ENCODE peak calls at places on chromosomes 7 and 10, in five cellular contexts. S is HFF-Myc, D is fibroblast of lung, T is heart left ventricle, K is astrocyte of the spinal cord. R is an unnamed sample.

GRCh38 chr10:73139251-73139650 is 28.6 kb downstream of the ECD start:
- DNase-seq in S (no peak), D (no peak), T (no peak), K (no peak), R (no peak)

GRCh38 chr7:137390076-137390475 is 46.5 kb upstream of the PTN start:
- DNase-seq in S (no peak), D (no peak), T (no peak), K (no peak), R (no peak)

GRCh38 chr7:152600266-152600665 is 75.7 kb downstream of the XRCC2 start:
- DNase-seq in S (no peak), D (no peak), T (no peak), K (no peak), R (no peak)

GRCh38 chr7:74141705-74142104 is 32.5 kb upstream of the EIF4H start:
- DNase-seq in S (no peak), D (peak; percentile 3), T (no peak), K (no peak), R (no peak)

GRCh38 chr10:103884681-103885139 is 29.3 kb upstream of the SH3PXD2A start:
- DNase-seq in S (peak; percentile 62), D (peak; percentile 76), T (no peak), K (peak; percentile 57), R (no peak)

GRCh38 chr10:118955531-118956252 is 73.8 kb upstream of the NANOS1 start:
- DNase-seq in S (no peak), D (no peak), T (no peak), K (no peak), R (no peak)

GRCh38 chr10:17687117-17687831 is 43.3 kb downstream of the STAM start:
- DNase-seq in S (no peak), D (no peak), T (no peak), K (no peak), R (no peak)

GRCh38 chr10:71598673-71599072 is 120.9 kb downstream of the C10orf105 start:
- DNase-seq in S (no peak), D (peak; percentile 64), T (peak; percentile 74), K (peak; percentile 53), R (peak; percentile 37)

GRCh38 chr10:115706482-115707076 is 566.4 kb downstream of the GFRA1 start:
- DNase-seq in S (peak; percentile 19), D (peak; percentile 64), T (no peak), K (peak; percentile 52), R (peak; percentile 5)

GRCh38 chr7:51321961-51322515 is 5.4 kb upstream of the COBL start:
- DNase-seq in S (no peak), D (no peak), T (no peak), K (no peak), R (no peak)

GRCh38 chr10:13637303-13637856 is 50.6 kb downstream of the PRPF18 start:
- DNase-seq in S (no peak), D (peak; percentile 21), T (no peak), K (peak; percentile 30), R (no peak)

GRCh38 chr10:120336910-120337540 is 120.0 kb upstream of the PLPP4 start:
- DNase-seq in S (peak; percentile 14), D (peak; percentile 10), T (no peak), K (peak; percentile 24), R (no peak)

DNA sequence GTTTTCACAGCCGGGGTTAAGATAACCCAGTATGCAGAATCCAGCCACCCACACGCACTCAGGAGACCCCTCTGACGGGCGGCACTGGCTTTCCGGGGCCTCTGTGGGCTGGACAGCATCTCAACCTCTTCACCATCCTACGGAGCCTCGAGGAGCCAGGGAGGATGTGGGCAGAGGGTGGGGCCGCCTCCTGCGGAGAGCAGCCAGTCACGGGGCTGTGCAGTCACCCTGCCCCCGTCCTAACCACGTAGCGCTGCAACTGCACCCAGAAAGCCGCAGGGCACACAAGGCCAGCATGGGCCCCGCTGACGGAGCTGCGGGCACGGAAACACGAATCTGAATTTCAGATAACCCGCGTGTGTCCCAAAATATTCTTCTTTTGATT is 270.3 kb downstream of the ELFN1 start:
- DNase-seq in S (no peak), D (peak; percentile 36), T (peak; percentile 55), K (peak; percentile 65), R (no peak)
- H3K4me3 ChIP-seq in S (no peak overlapping the region), D (no peak overlapping the region), T (peak overlapping the region; percentile 31), K (no peak overlapping the region), R (no peak overlapping the region)

DNA sequence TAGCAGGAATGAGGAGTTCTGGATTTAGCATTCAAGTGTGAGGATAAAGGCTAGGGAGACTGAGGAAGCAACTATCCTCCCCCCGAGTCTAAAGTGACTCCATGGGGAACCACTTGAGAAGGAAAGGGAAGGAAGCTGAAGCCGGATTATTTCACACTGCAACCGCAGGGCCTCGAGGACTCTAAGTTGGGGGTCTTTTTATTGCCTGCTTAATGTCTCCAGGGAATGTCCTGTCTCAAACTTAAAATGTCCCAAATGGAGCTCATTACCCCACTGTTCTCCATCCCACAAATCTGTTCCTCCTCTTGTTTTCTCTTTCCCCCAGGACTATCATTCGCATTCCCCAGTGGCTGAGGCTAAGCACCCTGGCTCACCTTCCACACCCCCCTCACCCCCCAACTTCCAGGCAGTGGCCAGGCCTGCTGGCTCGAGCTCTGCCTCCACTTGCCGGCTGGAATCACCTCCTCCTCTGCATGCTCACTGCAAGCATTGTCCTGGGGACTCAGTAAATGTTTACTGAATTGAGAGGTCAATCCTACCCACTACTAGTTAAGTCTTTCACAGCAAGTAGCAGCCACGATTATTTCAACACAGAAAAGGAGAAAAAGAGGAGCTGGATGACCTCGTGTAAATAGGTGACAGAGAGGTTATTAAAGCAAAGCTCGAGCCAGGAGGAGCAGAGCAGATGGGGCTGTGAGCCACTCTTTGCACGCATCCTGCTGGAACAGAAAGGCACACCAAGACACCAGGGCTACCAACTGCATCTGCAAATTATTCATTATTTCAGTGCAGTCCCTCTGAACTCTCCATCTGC is 32.3 kb downstream of the HIPK2 start:
- DNase-seq in S (no peak), D (peak; percentile 61), T (peak; percentile 44), K (peak; percentile 67), R (no peak)
- TF ChIP-seq CTCF in S (no peak), D (no peak), T (no peak), K (no peak), R (no peak)

DNA sequence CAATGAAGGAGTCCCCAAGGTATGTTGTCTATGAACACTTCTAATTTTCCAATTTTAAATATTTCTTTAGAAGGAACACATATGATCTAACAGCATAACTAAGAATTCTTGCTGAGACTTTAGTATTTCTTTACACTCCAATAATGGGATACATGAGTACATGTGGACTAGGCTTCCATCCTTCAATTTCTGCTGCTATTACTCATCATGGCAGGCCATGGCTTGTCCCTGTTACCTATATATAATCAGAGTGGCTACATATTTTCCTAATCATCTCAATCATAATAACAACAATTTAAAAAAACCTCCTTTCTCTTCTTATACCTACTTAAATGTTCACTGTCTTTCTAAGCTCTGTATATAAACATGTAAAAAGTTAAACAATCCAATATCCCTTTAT is 60.3 kb upstream of the TAC1 start:
- DNase-seq in S (no peak), D (no peak), T (no peak), K (no peak), R (no peak)
- H3K4me3 ChIP-seq in S (no peak overlapping the region), D (no peak overlapping the region), T (no peak overlapping the region), K (no peak overlapping the region), R (no peak overlapping the region)

DNA sequence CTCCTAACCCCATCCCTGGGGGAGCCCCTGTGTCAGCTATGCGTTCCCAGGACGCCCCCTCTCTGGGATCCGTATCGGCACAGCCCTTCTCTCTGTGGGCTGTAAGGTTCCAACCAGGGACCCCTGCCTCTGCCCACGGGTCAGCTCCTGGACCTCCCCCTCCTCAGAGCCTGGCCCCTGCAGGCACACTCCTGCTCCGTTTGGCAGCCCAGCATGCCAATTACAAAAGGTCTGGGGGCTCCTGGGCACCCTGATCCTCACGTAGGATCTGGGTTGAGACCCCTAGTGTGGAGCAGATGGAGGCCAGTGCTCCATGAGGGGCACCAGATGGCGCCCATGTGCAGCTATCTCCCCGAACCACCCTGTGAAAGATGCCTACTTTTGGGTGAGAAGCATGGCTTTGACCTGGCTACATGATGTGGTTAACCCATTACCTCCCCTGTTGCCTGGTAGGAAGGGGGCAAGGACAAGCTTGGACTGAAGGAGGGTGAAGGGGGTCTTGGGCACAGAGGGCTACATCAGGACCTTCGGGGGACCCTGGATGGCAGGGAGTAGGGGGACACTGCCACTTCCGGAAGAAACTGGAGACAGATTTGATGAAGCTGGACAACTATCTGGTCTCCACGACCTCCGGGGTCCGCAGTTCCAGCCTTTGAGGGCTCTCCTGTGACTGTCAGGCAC is 9.0 kb downstream of the TACR2 start:
- DNase-seq in S (no peak), D (no peak), T (no peak), K (no peak), R (no peak)
- TF ChIP-seq CTCF in S (peak; percentile 8), D (no peak), T (no peak), K (peak; percentile 27), R (peak; percentile 11)

DNA sequence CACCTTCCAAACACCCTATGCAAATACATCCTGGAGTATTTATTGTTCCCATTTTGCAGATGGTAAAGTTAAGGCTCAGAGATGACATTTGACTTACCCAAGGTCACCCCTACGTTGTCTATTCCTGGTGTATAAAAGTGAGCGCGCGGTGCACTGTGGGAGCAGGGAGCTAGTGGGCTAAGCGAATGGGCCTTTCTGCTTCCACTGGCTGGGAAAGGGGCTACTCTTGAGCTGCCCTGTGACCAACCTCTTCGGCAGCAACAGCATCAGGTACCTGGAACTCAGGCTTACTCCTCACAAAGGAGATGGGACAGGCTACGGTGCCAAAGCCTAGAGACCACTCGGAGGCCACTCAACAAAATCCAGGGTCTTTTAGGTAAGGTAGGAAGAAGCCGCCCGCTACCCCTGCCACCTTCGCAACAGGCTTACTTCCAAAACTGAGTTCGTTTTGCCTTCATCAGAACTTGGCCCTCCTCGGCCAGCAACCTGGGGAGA is 2.4 kb downstream of the PTF1A start:
- DNase-seq in S (no peak), D (no peak), T (no peak), K (no peak), R (no peak)
- H3K4me3 ChIP-seq in S (no peak overlapping the region), D (no peak overlapping the region), T (no peak overlapping the region), K (no peak overlapping the region), R (no peak overlapping the region)

GRCh38 chr10:30433779-30434272 is at the start of gene MAP3K8:
- DNase-seq in S (no peak), D (peak; percentile 75), T (peak; percentile 93), K (peak; percentile 73), R (no peak)

GRCh38 chr10:30432631-30433285 is 1.2 kb upstream of the MAP3K8 start:
- DNase-seq in S (no peak), D (peak; percentile 23), T (peak; percentile 25), K (no peak), R (no peak)

GRCh38 chr10:30435068-30435422 is 1.1 kb downstream of the MAP3K8 start:
- DNase-seq in S (no peak), D (peak; percentile 47), T (peak; percentile 38), K (no peak), R (no peak)

GRCh38 chr10:30433286-30433778 is 652 bp upstream of the MAP3K8 start:
- DNase-seq in S (no peak), D (peak; percentile 81), T (peak; percentile 79), K (peak; percentile 64), R (no peak)

DNA sequence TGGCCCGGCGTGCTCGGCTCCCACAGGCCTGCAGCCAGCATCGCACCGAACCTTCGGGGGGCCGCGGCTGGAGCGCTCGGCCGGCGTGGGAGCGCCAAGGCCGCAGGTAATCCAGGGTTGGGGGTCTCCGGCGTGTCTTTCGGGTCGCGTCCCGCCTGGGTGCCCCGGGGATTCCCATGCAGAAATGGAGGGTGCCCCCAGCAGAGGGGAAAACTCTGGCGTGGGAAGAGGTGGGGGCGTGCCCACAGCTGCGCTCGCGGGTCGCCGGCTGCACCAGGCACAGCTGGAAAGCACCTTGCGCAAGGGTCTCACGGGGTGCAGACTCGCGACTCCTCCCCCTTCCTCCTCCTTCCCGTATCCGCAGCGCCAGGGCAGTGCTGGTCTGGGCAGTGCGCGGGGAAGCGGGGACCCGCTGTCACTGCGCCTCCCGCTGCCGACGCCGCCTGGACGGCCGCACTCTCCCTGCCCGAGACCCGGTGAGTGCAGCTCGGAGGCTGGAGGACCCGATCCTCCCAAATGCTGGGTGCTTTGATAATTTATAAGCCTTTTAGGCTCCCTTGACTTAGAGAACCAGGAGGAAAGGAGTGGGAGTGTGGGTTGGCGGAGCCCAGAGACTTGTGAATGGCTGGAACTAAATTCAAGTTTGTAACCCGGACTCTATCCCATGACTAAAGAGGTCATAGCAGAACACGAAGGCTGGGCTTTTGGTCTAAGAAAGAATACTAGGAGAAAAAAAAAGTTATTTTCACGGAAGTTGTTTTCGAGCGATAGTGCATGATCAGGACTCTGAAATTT is 486 bp downstream of the MAP3K8 start:
- DNase-seq in S (no peak), D (peak; percentile 85), T (peak; percentile 86), K (peak; percentile 70), R (no peak)
- TF ChIP-seq CTCF in S (no peak), D (no peak), T (no peak), K (no peak), R (no peak)

R was measured in AG09309.